ENCODE peak calls at places on chromosomes 3 and 15, in nine cellular contexts. C, S, D, F, X, P, T, L and I are unnamed samples.

GRCh38 chr3:124960205-124960604 is 25.7 kb upstream of the MUC13 start:
- DNase-seq in X (no peak), P (no peak), T (no peak), D (no peak), L (no peak), S (no peak), C (no peak), F (no peak), I (no peak)

GRCh38 chr3:195100903-195101591 is 169.9 kb downstream of the XXYLT1 start:
- DNase-seq in X (no peak), P (no peak), S (no peak), C (peak; percentile 66), L (peak; percentile 50), D (no peak), F (no peak), T (no peak), I (peak; percentile 29)

GRCh38 chr3:138270245-138270644 is 59.4 kb downstream of the NME9 start:
- DNase-seq in C (no peak), D (no peak), T (no peak), L (no peak), P (no peak), S (no peak), X (no peak), F (no peak), I (no peak)

GRCh38 chr15:85752591-85752990 is 42.1 kb downstream of the KLHL25 start:
- DNase-seq in X (no peak), F (no peak), P (no peak), S (no peak), T (no peak), D (peak; percentile 52), L (peak; percentile 85), C (peak; percentile 71), I (no peak)

GRCh38 chr15:43274136-43274535 is 7.4 kb upstream of the TGM5 start:
- DNase-seq in L (no peak), X (no peak), D (no peak), S (no peak), T (no peak), P (no peak), C (no peak), F (no peak), I (no peak)

GRCh38 chr3:55017876-55018275 is 90.0 kb upstream of the LRTM1 start:
- DNase-seq in C (no peak), S (no peak), F (no peak), T (no peak), X (no peak), L (no peak), D (no peak), P (no peak), I (no peak)

GRCh38 chr15:22968356-22968755 is 11.8 kb downstream of the CYFIP1 start:
- DNase-seq in X (no peak), L (no peak), F (peak; percentile 38), S (no peak), P (no peak), T (no peak), D (peak; percentile 29), C (peak; percentile 8), I (no peak)

GRCh38 chr3:173403376-173403775 is 5.8 kb downstream of the NLGN1 start:
- DNase-seq in L (no peak), S (no peak), P (no peak), X (no peak), T (no peak), F (no peak), C (no peak), D (no peak), I (no peak)

GRCh38 chr15:44710236-44711088 is 661 bp downstream of the PATL2 start:
- DNase-seq in P (no peak), T (no peak), X (peak; percentile 68), C (no peak), D (peak; percentile 70), S (no peak), F (no peak), L (peak; percentile 43), I (peak; percentile 63)

GRCh38 chr3:22627993-22628499 is 575.1 kb upstream of the UBE2E2 start:
- DNase-seq in L (no peak), S (no peak), C (no peak), T (no peak), X (no peak), D (no peak), P (no peak), F (no peak), I (no peak)

GRCh38 chr3:87968668-87969067 is 90.1 kb downstream of the CGGBP1 start:
- DNase-seq in S (no peak), P (no peak), F (no peak), X (no peak), T (no peak), D (no peak), L (no peak), C (no peak), I (no peak)
- TF ChIP-seq EP300 in S (no peak), P (no peak), F (no peak), X (no peak), T (no peak), D (no peak), L (no peak), C (no peak), I (no peak)

GRCh38 chr3:64019879-64020278 is 3.4 kb downstream of the PSMD6 start:
- DNase-seq in X (no peak), S (no peak), F (no peak), D (no peak), L (no peak), T (no peak), P (no peak), C (no peak), I (no peak)

GRCh38 chr3:64022451-64023186 is 675 bp downstream of the PSMD6 start:
- DNase-seq in T (no peak), C (no peak), F (no peak), P (no peak), X (no peak), S (no peak), L (no peak), D (no peak), I (no peak)

GRCh38 chr3:64011685-64012084 is 11.6 kb downstream of the PSMD6 start:
- DNase-seq in T (no peak), L (no peak), X (peak; percentile 27), D (no peak), S (peak; percentile 42), C (no peak), P (no peak), F (no peak), I (no peak)

GRCh38 chr3:64019271-64019670 is 4.0 kb downstream of the PSMD6 start:
- DNase-seq in T (no peak), S (no peak), D (no peak), X (no peak), P (no peak), C (no peak), L (no peak), F (no peak), I (no peak)

GRCh38 chr3:64016941-64017620 is 6.2 kb downstream of the PSMD6 start:
- DNase-seq in D (no peak), X (no peak), P (no peak), L (no peak), C (no peak), F (no peak), T (no peak), S (no peak), I (no peak)
- TF ChIP-seq POLR2A in D (no peak), X (no peak), P (no peak), L (no peak), C (no peak), F (no peak), T (no peak), S (no peak), I (no peak)

DNA sequence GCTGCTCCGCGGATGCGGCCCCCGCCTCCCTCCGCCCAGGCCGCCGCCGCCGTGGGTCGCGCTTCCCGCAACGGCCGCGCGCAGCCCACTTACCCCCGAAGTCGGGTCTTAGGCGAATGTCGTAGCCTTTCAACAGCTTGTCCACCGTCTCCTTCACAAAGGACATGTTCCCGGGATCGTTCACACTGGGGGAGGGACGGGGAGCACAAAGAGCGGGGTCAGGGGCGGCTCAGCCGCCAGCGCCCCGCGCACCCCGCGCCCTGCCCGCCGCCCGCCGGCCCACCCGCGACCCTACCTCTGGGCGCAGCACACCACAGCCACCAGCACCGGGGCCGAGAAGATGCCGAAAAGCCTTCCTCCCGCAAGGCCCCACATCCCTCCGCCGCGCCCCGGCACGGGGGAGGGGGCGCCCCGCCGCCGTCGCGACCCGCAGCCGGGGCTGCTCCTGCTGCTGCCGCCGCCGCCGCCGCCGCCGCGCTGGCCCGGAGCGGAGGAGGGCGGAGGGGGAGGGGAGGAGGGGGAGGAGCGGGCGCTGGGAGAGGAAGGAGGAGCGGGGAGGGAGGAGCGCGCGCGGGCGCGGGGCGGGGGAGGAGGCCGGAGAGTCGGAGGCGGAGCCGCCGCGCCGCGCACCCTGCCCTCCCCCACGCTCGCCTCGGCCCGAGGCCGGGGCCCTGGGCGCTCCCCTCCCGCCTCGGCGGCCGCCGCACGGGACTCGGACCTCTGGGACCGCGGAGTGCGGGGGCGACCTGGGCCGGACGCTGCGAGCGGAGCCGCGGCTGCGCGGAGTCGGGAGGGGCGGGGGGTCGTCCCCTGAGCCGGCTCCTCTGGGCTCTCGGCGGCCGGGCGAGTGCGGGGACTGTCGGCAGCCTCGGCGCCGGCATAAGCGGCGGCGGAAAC is at the start of gene GABRB3:
- DNase-seq in P (no peak), S (peak; percentile 51), F (peak; percentile 47), T (no peak), X (no peak), D (no peak), C (no peak), L (peak; percentile 69), I (no peak)
- H3K4me3 ChIP-seq in P (peak within 1 kb of the TSS; percentile 68), S (peak within 1 kb of the TSS; percentile 11), F (peak within 1 kb of the TSS; percentile 84), T (no peak within 1 kb of the TSS), X (no peak within 1 kb of the TSS), D (no peak within 1 kb of the TSS), C (peak within 1 kb of the TSS; percentile 58), L (peak within 1 kb of the TSS; percentile 56), I (peak within 1 kb of the TSS; percentile 20)

GRCh38 chr3:38563070-38563901 is 67.1 kb downstream of the EXOG start:
- DNase-seq in P (no peak), C (no peak), F (no peak), L (no peak), X (no peak), D (peak; percentile 49), T (no peak), S (no peak), I (no peak)

GRCh38 chr3:38561746-38562466 is 65.8 kb downstream of the EXOG start:
- DNase-seq in P (no peak), T (no peak), X (no peak), L (no peak), C (no peak), F (no peak), D (no peak), S (no peak), I (no peak)

GRCh38 chr3:38560996-38561717 is 65.0 kb downstream of the EXOG start:
- DNase-seq in T (no peak), L (no peak), X (no peak), S (no peak), D (peak; percentile 45), C (no peak), P (no peak), F (no peak), I (no peak)

GRCh38 chr3:38560284-38560683 is 64.1 kb downstream of the EXOG start:
- DNase-seq in P (no peak), F (no peak), C (no peak), S (no peak), T (no peak), D (peak; percentile 40), L (peak; percentile 1), X (no peak), I (peak; percentile 4)

DNA sequence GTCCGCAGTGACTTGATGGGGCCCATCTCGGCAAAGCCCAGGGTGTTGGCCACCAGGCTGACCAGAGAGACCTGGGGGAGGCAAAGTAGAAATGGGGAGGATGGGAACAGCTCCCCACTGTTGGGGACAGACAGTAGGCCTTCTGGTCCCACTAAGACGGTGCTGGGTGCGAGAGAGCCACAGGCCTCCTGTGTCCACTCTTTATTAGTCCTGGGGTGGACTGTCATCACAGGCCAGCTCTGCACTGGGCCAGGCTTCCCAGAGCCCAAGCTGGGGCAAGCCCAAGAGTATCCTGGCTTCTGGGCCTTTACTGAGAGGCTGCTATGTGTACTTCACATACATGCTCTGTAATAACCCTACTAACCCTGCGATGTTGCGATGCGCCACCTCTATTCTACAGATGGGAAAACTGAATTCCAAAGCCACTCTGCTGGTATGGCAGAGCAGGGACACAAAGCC is 66.4 kb downstream of the EXOG start:
- DNase-seq in P (no peak), D (peak; percentile 45), T (no peak), S (no peak), F (no peak), X (no peak), C (no peak), L (no peak), I (no peak)
- TF ChIP-seq EP300 in P (no peak), D (no peak), T (no peak), S (no peak), F (no peak), X (no peak), C (no peak), L (no peak), I (no peak)